ENCODE peak calls at places on chromosomes 16 and 17, in seven cellular contexts. P is neuronal stem cell; G is heart right ventricle; E is dermis microvascular lymphatic vessel endothelial cell; X is activated CD4-positive, alpha-beta T cell treated with anti-CD3 and anti-CD28 coated beads for 48 hours; A is LoVo; Z is NCI-H2081. M is an unnamed sample.

GRCh38 chr16:23081675-23082119 is 67.6 kb downstream of the USP31 start:
- DNase-seq in X (no peak), G (no peak), E (peak), P (no peak), A (no peak), Z (no peak), M (no peak)

GRCh38 chr17:49132699-49133364 is at the start of gene B4GALNT2:
- DNase-seq in Z (no peak), A (no peak), X (peak), E (no peak), P (no peak), G (no peak), M (no peak)

GRCh38 chr17:49444384-49444783 is 29.7 kb upstream of the PHB1 start:
- DNase-seq in P (no peak), X (no peak), G (no peak), A (no peak), Z (no peak), E (no peak), M (no peak)

GRCh38 chr17:77507116-77507885 is 366.5 kb downstream of the SEC14L1 start:
- DNase-seq in E (no peak), G (no peak), A (no peak), Z (no peak), X (no peak), P (no peak), M (peak)

GRCh38 chr17:7579001-7579838 is at the start of gene CD68:
- DNase-seq in Z (no peak), E (peak), P (no peak), G (peak), A (peak), X (peak), M (peak)

GRCh38 chr16:74607967-74608356 is 1.0 kb upstream of the GLG1 start:
- DNase-seq in X (no peak), G (no peak), P (no peak), E (no peak), A (no peak), Z (no peak), M (no peak)

GRCh38 chr17:39699818-39700147 is at the start of gene ERBB2:
- DNase-seq in Z (no peak), P (no peak), G (peak), E (no peak), A (peak), X (no peak), M (peak)

GRCh38 chr17:39209317-39210092 is 9.4 kb downstream of the RPL19 start:
- DNase-seq in G (peak), Z (no peak), E (no peak), P (no peak), A (no peak), X (peak), M (peak)

GRCh38 chr17:47821424-47822379 is at the start of gene OSBPL7:
- DNase-seq in P (peak), E (peak), X (peak), A (peak), G (peak), Z (peak), M (peak)

GRCh38 chr16:26905336-26905735 is 161.4 kb upstream of the C16orf82 start:
- DNase-seq in G (no peak), Z (no peak), A (no peak), P (no peak), E (no peak), X (no peak), M (no peak)

GRCh38 chr17:57935833-57936807 is 19.1 kb downstream of the CUEDC1 start:
- DNase-seq in A (no peak), E (no peak), Z (no peak), X (no peak), P (peak), G (peak), M (peak)

GRCh38 chr16:9112166-9112843 is 20.9 kb downstream of the HAPSTR1 start:
- DNase-seq in X (no peak), E (no peak), P (no peak), G (no peak), A (no peak), Z (no peak), M (no peak)

GRCh38 chr16:66020061-66020460 is 346.4 kb upstream of the CDH5 start:
- DNase-seq in Z (no peak), P (no peak), X (no peak), A (no peak), G (no peak), E (no peak), M (no peak)

GRCh38 chr17:80433916-80434666 is 19.1 kb downstream of the ENDOV start:
- DNase-seq in A (no peak), G (no peak), X (no peak), P (no peak), Z (no peak), E (no peak), M (no peak)

GRCh38 chr16:48409839-48410610 is 24.8 kb upstream of the SIAH1 start:
- DNase-seq in Z (no peak), G (no peak), E (no peak), A (peak), P (no peak), X (no peak), M (no peak)

GRCh38 chr17:22512057-22512456 is 819.7 kb downstream of the KCNJ18 start:
- DNase-seq in X (no peak), A (no peak), E (no peak), G (no peak), P (no peak), Z (no peak), M (no peak)

GRCh38 chr16:89723279-89724250 is 2.2 kb downstream of the ZNF276 start:
- DNase-seq in P (no peak), A (no peak), G (peak), X (peak), Z (no peak), E (peak), M (no peak)

GRCh38 chr17:43528988-43529814 is 16.9 kb downstream of the ETV4 start:
- DNase-seq in X (no peak), E (no peak), A (no peak), P (no peak), G (no peak), Z (no peak), M (no peak)

GRCh38 chr16:77404823-77405222 is 30.0 kb downstream of the ADAMTS18 start:
- DNase-seq in X (no peak), P (no peak), Z (no peak), G (no peak), A (no peak), E (no peak), M (no peak)

GRCh38 chr17:35747540-35748017 is 5.5 kb downstream of the GAS2L2 start:
- DNase-seq in G (peak), P (peak), E (peak), A (peak), Z (peak), X (peak), M (peak)

M was measured in uterus.